ENCODE peak calls at places on chromosomes 16 and 17, in nine cellular contexts. G is lung, T is GM23338, C is A549, Y is psoas muscle, U is esophagus squamous epithelium, S is mesenchymal stem cell, Z is fibroblast of lung, B is adipocyte. O is an unnamed sample.
A peak's percentile ranks its signal among the peaks of the same experiment; 100 is the strongest.

GRCh38 chr16:3769013-3769412 is 51.7 kb upstream of the TRAP1 start:
- DNase-seq in G (no peak), T (no peak), C (no peak), Y (no peak), U (no peak), S (no peak), Z (no peak), B (no peak), O (no peak)

GRCh38 chr17:17661834-17662233 is 19.4 kb upstream of the RAI1 start:
- DNase-seq in G (no peak), T (peak; percentile 55), C (no peak), Y (no peak), U (no peak), S (no peak), Z (no peak), B (no peak), O (no peak)

GRCh38 chr16:97822-98221 is 19.8 kb downstream of the MPG start:
- DNase-seq in G (no peak), T (no peak), C (no peak), Y (no peak), U (no peak), S (no peak), Z (peak; percentile 72), B (no peak), O (no peak)

GRCh38 chr17:77581480-77581879 is 377.0 kb upstream of the TNRC6C start:
- DNase-seq in G (no peak), T (no peak), C (no peak), Y (no peak), U (no peak), S (peak; percentile 64), Z (peak; percentile 59), B (peak; percentile 47), O (no peak)

GRCh38 chr16:3058173-3059030 is 7.0 kb upstream of the IL32 start:
- DNase-seq in G (no peak), T (peak; percentile 84), C (no peak), Y (peak; percentile 42), U (no peak), S (peak; percentile 43), Z (no peak), B (peak; percentile 52), O (peak; percentile 44)

GRCh38 chr16:58077796-58078195 is 51.4 kb downstream of the CFAP20 start:
- DNase-seq in G (no peak), T (no peak), C (no peak), Y (no peak), U (no peak), S (no peak), Z (no peak), B (no peak), O (no peak)

GRCh38 chr16:56565023-56565477 is at the start of gene MT4:
- DNase-seq in G (no peak), T (no peak), C (no peak), Y (no peak), U (no peak), S (no peak), Z (no peak), B (no peak), O (no peak)

GRCh38 chr16:69131167-69131748 is 1.1 kb downstream of the CHTF8 start:
- DNase-seq in G (no peak), T (peak; percentile 82), C (peak; percentile 54), Y (no peak), U (no peak), S (peak; percentile 38), Z (peak; percentile 38), B (peak; percentile 55), O (no peak)

GRCh38 chr17:66507103-66507923 is 204.9 kb downstream of the PRKCA start:
- DNase-seq in G (peak; percentile 49), T (no peak), C (peak; percentile 85), Y (peak; percentile 24), U (no peak), S (peak; percentile 72), Z (peak; percentile 89), B (peak; percentile 83), O (no peak)

GRCh38 chr16:24844101-24845030 is 1.4 kb upstream of the SLC5A11 start:
- DNase-seq in G (no peak), T (no peak), C (peak; percentile 78), Y (no peak), U (no peak), S (no peak), Z (peak; percentile 29), B (no peak), O (no peak)

GRCh38 chr17:29091591-29092291 is 48.8 kb downstream of the PIPOX start:
- DNase-seq in G (no peak), T (no peak), C (no peak), Y (no peak), U (no peak), S (no peak), Z (no peak), B (no peak), O (no peak)

GRCh38 chr17:78748730-78749317 is 33.2 kb downstream of the CYTH1 start:
- DNase-seq in G (peak; percentile 62), T (no peak), C (no peak), Y (peak; percentile 45), U (peak; percentile 32), S (peak; percentile 38), Z (peak; percentile 57), B (peak; percentile 58), O (peak; percentile 50)

GRCh38 chr16:85240982-85241924 is 129.0 kb upstream of the CIBAR2 start:
- DNase-seq in G (no peak), T (no peak), C (no peak), Y (no peak), U (no peak), S (no peak), Z (no peak), B (no peak), O (no peak)

GRCh38 chr17:64783556-64784352 is 121.6 kb upstream of the SMURF2 start:
- DNase-seq in G (no peak), T (no peak), C (no peak), Y (no peak), U (no peak), S (no peak), Z (no peak), B (no peak), O (no peak)

GRCh38 chr16:55499281-55499680 is 9.6 kb upstream of the LPCAT2 start:
- DNase-seq in G (no peak), T (no peak), C (no peak), Y (no peak), U (no peak), S (no peak), Z (no peak), B (no peak), O (no peak)
- H3K4me1 ChIP-seq in G (no peaks in the 10 kb centered on the region), T (peaks cover 13% of the 10 kb centered on the region), C (peaks cover 18% of the 10 kb centered on the region), Y (peaks cover 15% of the 10 kb centered on the region), U (peaks cover 32% of the 10 kb centered on the region), S (peaks cover 38% of the 10 kb centered on the region), Z (peaks cover 51% of the 10 kb centered on the region), B (peaks cover 70% of the 10 kb centered on the region), O (peaks cover 73% of the 10 kb centered on the region)

DNA sequence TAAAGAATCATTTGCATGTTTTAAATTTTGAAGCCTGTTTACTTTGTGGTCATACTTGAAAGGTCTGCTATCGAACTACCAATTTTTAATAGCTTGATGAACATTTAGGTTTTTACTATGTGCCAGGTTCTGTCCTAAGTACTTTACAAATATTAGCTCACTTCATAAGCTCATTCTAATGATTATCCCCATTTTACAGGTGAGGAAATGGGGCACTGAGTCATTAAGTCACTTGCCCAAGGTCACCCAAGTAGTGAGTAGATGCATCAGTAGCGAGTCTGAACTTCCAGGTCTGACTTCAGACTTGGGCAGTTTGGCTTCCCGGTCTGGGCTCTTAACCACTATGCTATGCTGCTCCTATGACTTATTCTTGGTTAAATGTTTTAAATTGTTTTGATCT is 4.0 kb downstream of the NDEL1 start:
- DNase-seq in G (no peak), T (no peak), C (no peak), Y (no peak), U (no peak), S (no peak), Z (no peak), B (no peak), O (no peak)
- H3K4me3 ChIP-seq in G (no peak overlapping the region), T (no peak overlapping the region), C (no peak overlapping the region), Y (no peak overlapping the region), U (no peak overlapping the region), S (no peak overlapping the region), Z (no peak overlapping the region), B (no peak overlapping the region), O (no peak overlapping the region)

GRCh38 chr17:2883544-2884203 is 87.4 kb downstream of the RAP1GAP2 start:
- DNase-seq in G (no peak), T (no peak), C (peak; percentile 84), Y (no peak), U (no peak), S (peak; percentile 29), Z (peak; percentile 59), B (no peak), O (peak; percentile 38)
- H3K4me1 ChIP-seq in G (no peaks in the 10 kb centered on the region), T (peaks cover 31% of the 10 kb centered on the region), C (peaks cover 24% of the 10 kb centered on the region), Y (no peaks in the 10 kb centered on the region), U (no peaks in the 10 kb centered on the region), S (peaks cover 14% of the 10 kb centered on the region), Z (peaks cover 2% of the 10 kb centered on the region), B (peaks cover 10% of the 10 kb centered on the region), O (peaks cover 15% of the 10 kb centered on the region)

GRCh38 chr16:72094266-72094610 is 591 bp downstream of the DHX38 start:
- DNase-seq in G (no peak), T (peak; percentile 40), C (no peak), Y (no peak), U (no peak), S (no peak), Z (peak; percentile 27), B (no peak), O (no peak)
- H3K4me3 ChIP-seq in G (peak overlapping the region; percentile 100), T (peak overlapping the region; percentile 89), C (peak overlapping the region; percentile 91), Y (peak overlapping the region; percentile 89), U (peak overlapping the region; percentile 88), S (peak overlapping the region; percentile 93), Z (peak overlapping the region; percentile 90), B (peak overlapping the region; percentile 99), O (peak overlapping the region; percentile 85)

DNA sequence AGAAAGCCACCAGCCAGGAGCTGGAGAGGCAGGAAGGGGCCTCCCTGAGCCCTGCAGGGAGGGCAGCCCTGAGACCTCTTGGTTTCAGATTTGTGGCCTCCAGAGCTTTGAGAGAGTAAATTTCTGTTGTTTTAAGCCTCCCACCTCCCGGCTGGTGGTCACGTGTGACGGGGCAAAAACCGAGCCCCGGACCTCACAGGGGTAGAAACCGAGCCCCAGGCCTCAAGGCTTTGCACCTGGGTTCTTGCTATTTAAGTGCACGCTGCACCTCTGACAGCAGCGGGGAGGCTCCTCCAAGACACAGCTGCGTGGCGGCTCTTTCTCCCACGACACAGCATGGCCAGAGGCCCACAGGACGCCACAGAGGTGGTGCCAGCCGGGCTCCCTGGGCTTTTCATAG is 17.4 kb upstream of the ZC3H18 start:
- DNase-seq in G (no peak), T (no peak), C (no peak), Y (no peak), U (no peak), S (no peak), Z (no peak), B (no peak), O (no peak)
- H3K4me1 ChIP-seq in G (no peaks in the 10 kb centered on the region), T (no peaks in the 10 kb centered on the region), C (no peaks in the 10 kb centered on the region), Y (no peaks in the 10 kb centered on the region), U (peaks cover 4% of the 10 kb centered on the region), S (peaks cover 6% of the 10 kb centered on the region), Z (no peaks in the 10 kb centered on the region), B (no peaks in the 10 kb centered on the region), O (peaks cover 13% of the 10 kb centered on the region)

GRCh38 chr17:74750327-74751069 is 2.1 kb downstream of the NHERF1 start:
- DNase-seq in G (no peak), T (no peak), C (no peak), Y (no peak), U (no peak), S (no peak), Z (no peak), B (no peak), O (no peak)
- H3K4me3 ChIP-seq in G (no peak overlapping the region), T (peak overlapping the region; percentile 94), C (no peak overlapping the region), Y (peak overlapping the region; percentile 80), U (peak overlapping the region; percentile 95), S (peak overlapping the region; percentile 75), Z (peak overlapping the region; percentile 79), B (no peak overlapping the region), O (peak overlapping the region; percentile 87)

O was measured in left ventricle myocardium inferior.